ENCODE peak calls at places on chromosome 6, in four cellular contexts. V is KG1, D is caudate nucleus, F is fibroblast of lung. X is an unnamed sample.

GRCh38 chr6:142885182-142885867 is 59.7 kb downstream of the HIVEP2 start:
- DNase-seq in V (peak; percentile 31), D (no peak), F (peak; percentile 99), X (peak; percentile 99)

GRCh38 chr6:31572041-31572911 is at the start of gene LTA:
- DNase-seq in V (no peak), D (no peak), F (no peak), X (no peak)

GRCh38 chr6:158819213-158819976 is at the start of gene EZR:
- DNase-seq in V (peak; percentile 17), D (no peak), F (peak; percentile 72), X (peak; percentile 54)

GRCh38 chr6:121351911-121352310 is 17.6 kb upstream of the TBC1D32 start:
- DNase-seq in V (no peak), D (no peak), F (no peak), X (no peak)

GRCh38 chr6:12137480-12137879 is 125.4 kb downstream of the HIVEP1 start:
- DNase-seq in V (no peak), D (no peak), F (peak; percentile 77), X (peak; percentile 79)

GRCh38 chr6:113824411-113824810 is 32.7 kb upstream of the MARCKS start:
- DNase-seq in V (no peak), D (no peak), F (peak; percentile 65), X (no peak)

GRCh38 chr6:88114838-88115237 is 51.3 kb downstream of the CNR1 start:
- DNase-seq in V (no peak), D (no peak), F (no peak), X (no peak)

GRCh38 chr6:164331026-164331425 is 916.5 kb downstream of the QKI start:
- DNase-seq in V (no peak), D (no peak), F (no peak), X (no peak)

GRCh38 chr6:10759312-10759839 is 11.8 kb downstream of the TMEM14B start:
- DNase-seq in V (no peak), D (no peak), F (peak; percentile 93), X (peak; percentile 85)

GRCh38 chr6:4350571-4351505 is 215.5 kb upstream of the ECI2 start:
- DNase-seq in V (no peak), D (no peak), F (peak; percentile 55), X (peak; percentile 49)

GRCh38 chr6:130587778-130588520 is 222.1 kb downstream of the TMEM200A start:
- DNase-seq in V (no peak), D (no peak), F (peak; percentile 94), X (peak; percentile 26)

GRCh38 chr6:85124472-85125428 is 325.1 kb upstream of the NT5E start:
- DNase-seq in V (no peak), D (no peak), F (no peak), X (peak; percentile 11)

GRCh38 chr6:25629202-25629584 is 22.8 kb upstream of the SCGN start:
- DNase-seq in V (no peak), D (no peak), F (no peak), X (no peak)

GRCh38 chr6:64257586-64257985 is 622.0 kb downstream of the PHF3 start:
- DNase-seq in V (no peak), D (no peak), F (no peak), X (no peak)

GRCh38 chr6:7434672-7435071 is 45.1 kb downstream of the RIOK1 start:
- DNase-seq in V (no peak), D (no peak), F (no peak), X (no peak)

GRCh38 chr6:165637591-165637990 is 25.4 kb downstream of the PDE10A start:
- DNase-seq in V (no peak), D (no peak), F (no peak), X (no peak)

GRCh38 chr6:1987640-1988039 is 257.8 kb downstream of the GMDS start:
- DNase-seq in V (no peak), D (no peak), F (peak; percentile 75), X (no peak)

GRCh38 chr6:150418825-150419594 is 50.2 kb downstream of the IYD start:
- DNase-seq in V (no peak), D (no peak), F (peak; percentile 55), X (peak; percentile 58)

GRCh38 chr6:157597461-157598312 is 216.7 kb downstream of the ZDHHC14 start:
- DNase-seq in V (peak; percentile 12), D (no peak), F (no peak), X (peak; percentile 39)

GRCh38 chr6:152380993-152381898 is 255.9 kb downstream of the SYNE1 start:
- DNase-seq in V (no peak), D (peak; percentile 57), F (peak; percentile 98), X (peak; percentile 100)

GRCh38 chr6:4819706-4820283 is 43.6 kb downstream of the CDYL start:
- DNase-seq in V (no peak), D (no peak), F (peak; percentile 34), X (no peak)

GRCh38 chr6:12324741-12325140 is 34.6 kb downstream of the EDN1 start:
- DNase-seq in V (no peak), D (no peak), F (no peak), X (no peak)

GRCh38 chr6:127784468-127784867 is 116.4 kb downstream of the THEMIS start:
- DNase-seq in V (no peak), D (no peak), F (no peak), X (no peak)

GRCh38 chr6:106752641-106753040 is 123.3 kb downstream of the QRSL1 start:
- DNase-seq in V (no peak), D (no peak), F (no peak), X (no peak)

GRCh38 chr6:16301511-16301910 is 63.1 kb downstream of the GMPR start:
- DNase-seq in V (no peak), D (no peak), F (no peak), X (no peak)

GRCh38 chr6:157246048-157246630 is 77.2 kb downstream of the TMEM242 start:
- DNase-seq in V (no peak), D (no peak), F (no peak), X (no peak)

GRCh38 chr6:47897233-47897632 is 115.4 kb downstream of the OPN5 start:
- DNase-seq in V (no peak), D (no peak), F (peak; percentile 51), X (no peak)

GRCh38 chr6:26033132-26033941 is 53.9 kb upstream of the HFE start:
- DNase-seq in V (peak; percentile 71), D (peak; percentile 8), F (peak; percentile 99), X (peak; percentile 98)

GRCh38 chr6:154995241-154996162 is at the start of gene TIAM2:
- DNase-seq in V (no peak), D (no peak), F (peak; percentile 35), X (peak; percentile 20)

GRCh38 chr6:77620290-77620882 is 32.5 kb upstream of the MEI4 start:
- DNase-seq in V (no peak), D (no peak), F (no peak), X (peak; percentile 7)

X was measured in mesenchymal stem cell.